ENCODE peak calls at places on chromosome 15, in six cellular contexts. A is iPS-NIHi11, E is NCI-H2081, S is H7, G is AG10803, J is midbrain. I is an unnamed sample.

GRCh38 chr15:59154268-59154667 is 49.3 kb downstream of the CCNB2 start:
- DNase-seq in A (no peak), E (no peak), S (no peak), G (peak; percentile 23), J (no peak), I (no peak)

GRCh38 chr15:25072857-25073476 is 118.2 kb downstream of the SNRPN start:
- DNase-seq in A (no peak), E (no peak), S (no peak), G (no peak), J (no peak), I (no peak)

GRCh38 chr15:38521316-38521715 is 43.3 kb downstream of the RASGRP1 start:
- DNase-seq in A (no peak), E (no peak), S (no peak), G (no peak), J (no peak), I (no peak)

GRCh38 chr15:28191832-28192231 is 92.7 kb upstream of the OCA2 start:
- DNase-seq in A (peak; percentile 29), E (no peak), S (peak; percentile 63), G (peak; percentile 79), J (peak; percentile 74), I (no peak)

GRCh38 chr15:58748040-58748786 is 1.3 kb downstream of the ADAM10 start:
- DNase-seq in A (no peak), E (no peak), S (no peak), G (no peak), J (peak; percentile 36), I (no peak)

GRCh38 chr15:75229191-75230015 is 27.7 kb downstream of the C15orf39 start:
- DNase-seq in A (peak; percentile 20), E (no peak), S (peak; percentile 59), G (peak; percentile 8), J (no peak), I (no peak)

GRCh38 chr15:57348081-57348480 is 28.2 kb upstream of the CGNL1 start:
- DNase-seq in A (no peak), E (no peak), S (no peak), G (no peak), J (no peak), I (no peak)

GRCh38 chr15:101068961-101069734 is 150.0 kb downstream of the LRRK1 start:
- DNase-seq in A (peak; percentile 81), E (no peak), S (peak; percentile 92), G (peak; percentile 31), J (no peak), I (no peak)

GRCh38 chr15:35134269-35134668 is 49.2 kb upstream of the NANOGP8 start:
- DNase-seq in A (no peak), E (no peak), S (no peak), G (no peak), J (no peak), I (no peak)

GRCh38 chr15:88246666-88247446 is 9.7 kb downstream of the NTRK3 start:
- DNase-seq in A (peak; percentile 86), E (peak; percentile 46), S (peak; percentile 91), G (peak; percentile 55), J (peak; percentile 81), I (peak; percentile 47)

GRCh38 chr15:72284781-72285180 is 12.4 kb upstream of the PARP6 start:
- DNase-seq in A (no peak), E (no peak), S (no peak), G (no peak), J (no peak), I (no peak)

GRCh38 chr15:89383635-89384604 is 49.3 kb upstream of the POLG start:
- DNase-seq in A (no peak), E (peak; percentile 87), S (no peak), G (no peak), J (peak; percentile 72), I (no peak)

GRCh38 chr15:42274693-42274971 is 1.4 kb upstream of the TMEM87A start:
- DNase-seq in A (no peak), E (no peak), S (no peak), G (no peak), J (no peak), I (no peak)

GRCh38 chr15:64883097-64883581 is 28.6 kb upstream of the ANKDD1A start:
- DNase-seq in A (no peak), E (no peak), S (no peak), G (peak; percentile 30), J (peak; percentile 8), I (peak; percentile 35)

GRCh38 chr15:68719676-68720075 is 101.0 kb downstream of the ANP32A start:
- DNase-seq in A (no peak), E (no peak), S (no peak), G (no peak), J (no peak), I (no peak)

GRCh38 chr15:69609176-69609575 is 156.6 kb downstream of the RPLP1 start:
- DNase-seq in A (no peak), E (no peak), S (no peak), G (peak; percentile 17), J (peak; percentile 3), I (no peak)

GRCh38 chr15:34987182-34987488 is 952 bp downstream of the ZNF770 start:
- DNase-seq in A (no peak), E (peak; percentile 43), S (no peak), G (no peak), J (no peak), I (no peak)

GRCh38 chr15:92510163-92510882 is 116.6 kb downstream of the ST8SIA2 start:
- DNase-seq in A (peak; percentile 52), E (no peak), S (peak; percentile 43), G (peak; percentile 22), J (no peak), I (no peak)

GRCh38 chr15:43465105-43465504 is 27.9 kb downstream of the TP53BP1 start:
- DNase-seq in A (no peak), E (no peak), S (no peak), G (peak; percentile 91), J (no peak), I (no peak)

GRCh38 chr15:85941186-85941855 is 138.3 kb upstream of the AGBL1 start:
- DNase-seq in A (peak; percentile 23), E (no peak), S (no peak), G (peak; percentile 15), J (no peak), I (no peak)

GRCh38 chr15:70088887-70089691 is 8.6 kb downstream of the TLE3 start:
- DNase-seq in A (no peak), E (no peak), S (peak; percentile 70), G (peak; percentile 60), J (no peak), I (no peak)

GRCh38 chr15:50718700-50719125 is 32.1 kb upstream of the TRPM7 start:
- DNase-seq in A (no peak), E (no peak), S (no peak), G (no peak), J (no peak), I (no peak)

GRCh38 chr15:73928971-73929627 is 2.8 kb downstream of the LOXL1 start:
- DNase-seq in A (no peak), E (no peak), S (no peak), G (peak; percentile 53), J (no peak), I (no peak)

I was measured in NK-92 treated with Interleukin-12 subunit alpha and Interleukin-12 subunit beta, amount 100 ng/mL, for 24 hours.